ENCODE peak calls at places on chromosomes 11 and 22, in four cellular contexts. N, T, Y and O are unnamed samples.

GRCh38 chr11:2525166-2525861 is 80.5 kb downstream of the KCNQ1 start:
- DNase-seq in N (no peak), T (no peak), Y (no peak), O (peak)

GRCh38 chr22:28424427-28425080 is 255.1 kb downstream of the TTC28 start:
- DNase-seq in T (no peak), Y (peak), N (no peak), O (no peak)

GRCh38 chr11:62394825-62395538 is 23.9 kb upstream of the SCGB1A1 start:
- DNase-seq in N (peak), T (peak), Y (peak), O (peak)

GRCh38 chr11:76625787-76626186 is 44.8 kb downstream of the LRRC32 start:
- DNase-seq in Y (no peak), N (no peak), T (no peak), O (no peak)

GRCh38 chr11:131351848-131352247 is 18.6 kb upstream of the NTM start:
- DNase-seq in Y (no peak), T (no peak), N (no peak), O (no peak)

GRCh38 chr11:5620606-5621521 is 3.9 kb upstream of the TRIM34 start:
- DNase-seq in Y (peak), N (no peak), T (peak), O (no peak)

GRCh38 chr11:16511109-16511806 is 154.9 kb upstream of the SOX6 start:
- DNase-seq in N (no peak), T (peak), Y (peak), O (no peak)

GRCh38 chr11:1765871-1766718 is 2.4 kb upstream of the CTSD start:
- DNase-seq in T (peak), N (peak), Y (no peak), O (peak)

GRCh38 chr22:45645526-45646414 is 25.9 kb upstream of the ATXN10 start:
- DNase-seq in T (peak), Y (peak), N (peak), O (peak)
- H2BK15ac ChIP-seq in T (no peak), Y (no peak), N (peak), O (no peak)

GRCh38 chr11:88250566-88251080 is 75.4 kb upstream of the RAB38 start:
- DNase-seq in N (no peak), T (no peak), Y (no peak), O (no peak)
- H3K56ac ChIP-seq in N (no peak), T (no peak), Y (no peak), O (no peak)

GRCh38 chr22:49634006-49634772 is 193.5 kb downstream of the BRD1 start:
- DNase-seq in Y (no peak), N (no peak), T (no peak), O (no peak)

GRCh38 chr22:49630448-49630946 is 197.2 kb downstream of the BRD1 start:
- DNase-seq in T (no peak), Y (no peak), N (no peak), O (no peak)

GRCh38 chr22:49629586-49630447 is 197.9 kb downstream of the BRD1 start:
- DNase-seq in Y (no peak), N (no peak), T (no peak), O (no peak)

GRCh38 chr22:49632199-49633009 is 195.3 kb downstream of the BRD1 start:
- DNase-seq in Y (peak), T (peak), N (peak), O (peak)

GRCh38 chr22:49633010-49633324 is 194.7 kb downstream of the BRD1 start:
- DNase-seq in Y (no peak), T (no peak), N (no peak), O (no peak)
- H2BK15ac ChIP-seq in Y (no peak), T (no peak), N (no peak), O (no peak)

GRCh38 chr11:69834251-69834650 is 15.0 kb upstream of the FGF3 start:
- DNase-seq in N (no peak), T (no peak), Y (no peak), O (no peak)

GRCh38 chr11:69830086-69830485 is 10.9 kb upstream of the FGF3 start:
- DNase-seq in N (no peak), T (no peak), Y (no peak), O (no peak)

GRCh38 chr11:69834811-69835800 is 15.9 kb upstream of the FGF3 start:
- DNase-seq in T (no peak), N (no peak), Y (no peak), O (peak)

GRCh38 chr11:69831985-69832384 is 12.8 kb upstream of the FGF3 start:
- DNase-seq in T (peak), N (no peak), Y (no peak), O (no peak)

DNA sequence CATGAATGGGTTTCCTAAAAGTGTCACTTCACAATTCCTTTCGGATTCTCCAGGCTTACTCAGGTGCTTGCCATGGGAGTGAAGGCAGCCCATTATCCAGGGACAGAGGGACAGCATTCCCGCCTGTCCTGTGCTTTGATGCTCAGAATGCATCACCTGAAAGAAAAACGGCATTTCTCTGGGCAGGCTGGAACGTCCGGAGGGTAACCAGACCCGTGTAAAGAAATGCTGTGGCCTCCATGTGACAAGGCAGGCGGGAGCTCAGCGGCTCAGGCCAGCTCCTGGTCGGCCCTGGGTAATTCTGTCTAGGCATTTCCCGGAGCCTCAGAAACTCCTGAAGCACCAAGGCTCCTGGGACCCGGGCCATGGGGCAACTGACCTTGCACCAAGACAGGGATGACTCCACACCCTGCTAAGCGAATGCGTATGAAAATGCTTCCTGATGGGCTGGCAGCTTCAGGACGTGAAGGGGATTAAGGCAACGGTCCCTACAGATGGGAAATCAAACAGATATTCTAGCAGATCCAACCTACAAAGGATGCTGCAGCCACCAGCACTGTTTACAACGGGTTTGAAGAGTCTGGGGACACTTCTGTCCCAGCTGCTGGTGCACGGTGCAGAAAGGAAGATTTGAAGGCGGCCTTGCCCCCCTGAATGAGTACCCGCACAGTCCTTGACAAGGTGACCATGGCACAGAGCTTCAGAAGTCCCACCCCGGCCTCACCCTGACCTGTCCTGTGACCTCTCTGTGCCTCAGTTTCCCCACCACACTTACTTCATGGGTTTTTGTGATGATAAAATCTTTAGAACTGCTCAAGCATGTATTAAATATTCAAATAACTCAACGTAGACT is 13.6 kb upstream of the FGF3 start:
- DNase-seq in N (peak), Y (no peak), T (no peak), O (peak)
- H3K56ac ChIP-seq in N (no peak), Y (no peak), T (no peak), O (no peak)

GRCh38 chr22:20298110-20298802 is 21.6 kb downstream of the DGCR6L start:
- DNase-seq in T (no peak), N (no peak), Y (no peak), O (peak)
- H2BK15ac ChIP-seq in T (no peak), N (peak), Y (no peak), O (no peak)